ENCODE peak calls at places on chromosomes 11 and 22, in five cellular contexts. Z is CD8-positive, alpha-beta memory T cell; V is AG04449; E is DMS79 treated with DMSO at 0.1 percent for 48 hours; Y is HS-5. L is an unnamed sample.

GRCh38 chr11:67275606-67276409 is 9.5 kb downstream of the GRK2 start:
- DNase-seq in E (no peak), Y (no peak), Z (peak; percentile 59), V (no peak), L (no peak)

GRCh38 chr11:70049045-70049444 is 29.1 kb upstream of the ANO1 start:
- DNase-seq in Y (no peak), V (no peak), Z (no peak), E (no peak), L (no peak)

GRCh38 chr11:14638561-14638960 is 5.0 kb upstream of the PDE3B start:
- DNase-seq in V (no peak), E (no peak), Z (peak; percentile 37), Y (no peak), L (no peak)

GRCh38 chr11:75766449-75767227 is 1.9 kb upstream of the DGAT2 start:
- DNase-seq in Y (no peak), Z (no peak), V (no peak), E (no peak), L (no peak)

GRCh38 chr11:37061426-37061825 is 463.4 kb upstream of the RAG2 start:
- DNase-seq in E (no peak), V (no peak), Y (no peak), Z (no peak), L (no peak)

GRCh38 chr11:128271401-128271800 is 316.0 kb downstream of the ETS1 start:
- DNase-seq in V (no peak), Z (no peak), Y (no peak), E (no peak), L (no peak)

GRCh38 chr11:68146010-68146540 is 24.9 kb upstream of the CHKA start:
- DNase-seq in E (peak; percentile 24), V (no peak), Y (no peak), Z (no peak), L (peak; percentile 98)

GRCh38 chr11:65553301-65554001 is 4.7 kb downstream of the LTBP3 start:
- DNase-seq in Y (no peak), V (no peak), E (peak; percentile 31), Z (peak; percentile 82), L (no peak)

GRCh38 chr11:64742940-64743590 is 877 bp downstream of the RASGRP2 start:
- DNase-seq in Z (peak; percentile 82), V (no peak), E (no peak), Y (no peak), L (peak; percentile 87)

GRCh38 chr11:42951266-42951665 is 360.5 kb upstream of the API5 start:
- DNase-seq in Z (no peak), Y (no peak), V (no peak), E (no peak), L (no peak)

GRCh38 chr11:16794047-16794818 is 55.8 kb downstream of the C11orf58 start:
- DNase-seq in Z (no peak), E (no peak), Y (no peak), V (no peak), L (no peak)

GRCh38 chr22:18104566-18104965 is 6.0 kb upstream of the TUBA8 start:
- DNase-seq in Y (no peak), V (no peak), E (no peak), Z (no peak), L (no peak)

GRCh38 chr11:26335903-26336302 is 4.0 kb downstream of the ANO3 start:
- DNase-seq in V (no peak), E (no peak), Y (no peak), Z (no peak), L (no peak)

GRCh38 chr22:38111941-38112355 is 1.5 kb upstream of the BAIAP2L2 start:
- DNase-seq in Z (no peak), V (no peak), Y (no peak), E (no peak), L (no peak)

GRCh38 chr22:19756288-19757128 is 4.1 kb upstream of the TBX1 start:
- DNase-seq in Z (peak; percentile 63), V (no peak), E (peak; percentile 8), Y (no peak), L (peak; percentile 79)

GRCh38 chr11:107752954-107753822 is 41.3 kb upstream of the SLN start:
- DNase-seq in V (no peak), Y (no peak), E (no peak), Z (no peak), L (no peak)